ENCODE peak calls at places on chromosome 12, in seven cellular contexts. X is fibroblast of the aortic adventitia, E is upper lobe of right lung, F is mucosa of descending colon, S is prostate gland, G is AG04449, B is psoas muscle. W is an unnamed sample.

GRCh38 chr12:112967306-112967705 is 11.0 kb upstream of the OAS2 start:
- DNase-seq in X (no peak), E (no peak), F (no peak), S (no peak), G (no peak), B (no peak), W (no peak)

GRCh38 chr12:54160807-54161480 is 27.8 kb downstream of the SMUG1 start:
- DNase-seq in X (no peak), E (no peak), F (no peak), S (peak; percentile 7), G (no peak), B (no peak), W (no peak)

GRCh38 chr12:15544589-15544988 is 222.3 kb downstream of the PTPRO start:
- DNase-seq in X (no peak), E (no peak), F (no peak), S (no peak), G (no peak), B (no peak), W (no peak)

GRCh38 chr12:1103632-1104031 is 112.6 kb downstream of the ERC1 start:
- DNase-seq in X (no peak), E (no peak), F (no peak), S (no peak), G (no peak), B (no peak), W (no peak)

GRCh38 chr12:9587903-9588600 is 19.7 kb downstream of the KLRB1 start:
- DNase-seq in X (no peak), E (no peak), F (no peak), S (no peak), G (no peak), B (no peak), W (no peak)

GRCh38 chr12:42031847-42032564 is 112.7 kb downstream of the GXYLT1 start:
- DNase-seq in X (no peak), E (no peak), F (no peak), S (no peak), G (no peak), B (no peak), W (no peak)

GRCh38 chr12:89261982-89262381 is 90.3 kb downstream of the DUSP6 start:
- DNase-seq in X (no peak), E (no peak), F (no peak), S (no peak), G (no peak), B (no peak), W (no peak)

GRCh38 chr12:27455589-27455988 is 9.1 kb downstream of the SMCO2 start:
- DNase-seq in X (no peak), E (no peak), F (no peak), S (no peak), G (no peak), B (no peak), W (no peak)

GRCh38 chr12:16119618-16120017 is 157.9 kb downstream of the SLC15A5 start:
- DNase-seq in X (no peak), E (no peak), F (no peak), S (no peak), G (no peak), B (no peak), W (no peak)

GRCh38 chr12:100927825-100928224 is 133.2 kb downstream of the ANO4 start:
- DNase-seq in X (peak; percentile 51), E (no peak), F (no peak), S (no peak), G (no peak), B (no peak), W (no peak)

GRCh38 chr12:130116791-130117190 is 45.5 kb upstream of the FZD10 start:
- DNase-seq in X (no peak), E (no peak), F (no peak), S (no peak), G (no peak), B (no peak), W (no peak)

GRCh38 chr12:89183985-89184435 is 168.3 kb downstream of the DUSP6 start:
- DNase-seq in X (peak; percentile 91), E (peak; percentile 60), F (no peak), S (no peak), G (no peak), B (peak; percentile 79), W (peak; percentile 61)

GRCh38 chr12:66086001-66086400 is 44.5 kb downstream of the LLPH start:
- DNase-seq in X (no peak), E (no peak), F (no peak), S (no peak), G (no peak), B (no peak), W (no peak)

GRCh38 chr12:18899162-18899561 is 161.2 kb downstream of the CAPZA3 start:
- DNase-seq in X (no peak), E (no peak), F (no peak), S (no peak), G (no peak), B (no peak), W (no peak)

GRCh38 chr12:109559200-109559505 is 14.2 kb downstream of the MMAB start:
- DNase-seq in X (no peak), E (no peak), F (no peak), S (no peak), G (no peak), B (no peak), W (no peak)

GRCh38 chr12:109944975-109945374 is 44.9 kb downstream of the TCHP start:
- DNase-seq in X (peak; percentile 73), E (no peak), F (no peak), S (no peak), G (no peak), B (no peak), W (no peak)

GRCh38 chr12:108580531-108580930 is 17.4 kb downstream of the TMEM119 start:
- DNase-seq in X (peak; percentile 65), E (no peak), F (no peak), S (no peak), G (no peak), B (no peak), W (no peak)

GRCh38 chr12:126952106-126953007 is 1314.6 kb upstream of the TMEM132C start:
- DNase-seq in X (no peak), E (no peak), F (no peak), S (no peak), G (no peak), B (no peak), W (no peak)

GRCh38 chr12:1634590-1635191 is 5.7 kb downstream of the WNT5B start:
- DNase-seq in X (peak; percentile 81), E (peak; percentile 88), F (peak; percentile 77), S (peak; percentile 67), G (no peak), B (peak; percentile 90), W (no peak)

GRCh38 chr12:104751594-104751993 is 206.5 kb downstream of the SLC41A2 start:
- DNase-seq in X (no peak), E (no peak), F (no peak), S (no peak), G (no peak), B (no peak), W (no peak)

GRCh38 chr12:132171968-132172521 is 27.8 kb downstream of the NOC4L start:
- DNase-seq in X (no peak), E (peak; percentile 57), F (peak; percentile 29), S (no peak), G (no peak), B (peak; percentile 34), W (no peak)

GRCh38 chr12:105835505-105835904 is 303.2 kb downstream of the NUAK1 start:
- DNase-seq in X (no peak), E (no peak), F (no peak), S (no peak), G (no peak), B (no peak), W (no peak)

GRCh38 chr12:127125607-127126259 is 1141.2 kb upstream of the TMEM132C start:
- DNase-seq in X (peak; percentile 72), E (no peak), F (no peak), S (no peak), G (peak; percentile 53), B (no peak), W (peak; percentile 56)

GRCh38 chr12:131130311-131130911 is 176.7 kb downstream of the ADGRD1 start:
- DNase-seq in X (no peak), E (no peak), F (peak; percentile 46), S (no peak), G (no peak), B (no peak), W (no peak)

GRCh38 chr12:77998236-77998786 is 167.6 kb downstream of the NAV3 start:
- DNase-seq in X (peak; percentile 17), E (no peak), F (no peak), S (no peak), G (no peak), B (no peak), W (no peak)

GRCh38 chr12:7797698-7798398 is 8.6 kb downstream of the NANOG start:
- DNase-seq in X (peak; percentile 56), E (no peak), F (no peak), S (no peak), G (no peak), B (no peak), W (no peak)

GRCh38 chr12:82407481-82407880 is 49.2 kb downstream of the METTL25 start:
- DNase-seq in X (peak; percentile 70), E (no peak), F (no peak), S (no peak), G (no peak), B (no peak), W (no peak)

GRCh38 chr12:56751712-56752598 is at the start of gene PRIM1:
- DNase-seq in X (peak; percentile 68), E (peak; percentile 93), F (peak; percentile 90), S (peak; percentile 71), G (no peak), B (peak; percentile 91), W (no peak)
- TF ChIP-seq CTCF in X (peak; percentile 25), E (peak; percentile 26), F (no peak), S (no peak), G (no peak), B (peak; percentile 25), W (no peak)

GRCh38 chr12:48786591-48787544 is 2.0 kb downstream of the ADCY6 start:
- DNase-seq in X (peak; percentile 63), E (no peak), F (no peak), S (no peak), G (no peak), B (no peak), W (no peak)
- H3K4me3 ChIP-seq in X (peak overlapping the region; percentile 83), E (peak overlapping the region; percentile 85), F (no peak overlapping the region), S (no peak overlapping the region), G (peak overlapping the region; percentile 80), B (peak overlapping the region; percentile 97), W (peak overlapping the region; percentile 87)

DNA sequence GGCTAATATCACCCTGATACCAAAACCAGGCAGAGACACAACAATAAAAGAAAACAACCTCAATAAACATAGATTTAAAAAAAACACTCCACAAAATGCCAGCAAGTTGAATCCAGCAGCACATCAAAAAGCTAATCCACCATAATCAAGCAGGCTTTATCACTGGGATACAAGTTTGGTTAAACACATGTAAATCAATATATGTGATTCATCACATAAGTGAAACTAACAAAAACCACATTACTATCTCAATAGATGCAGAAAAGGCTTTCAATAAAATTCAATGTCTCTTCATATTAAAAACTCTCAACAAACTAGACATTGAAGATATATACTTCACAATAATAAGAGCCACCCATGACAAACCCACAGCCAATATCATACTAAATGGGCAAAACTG is 17.0 kb upstream of the TAS2R14 start:
- DNase-seq in X (no peak), E (no peak), F (no peak), S (no peak), G (no peak), B (no peak), W (no peak)
- TF ChIP-seq CTCF in X (no peak), E (no peak), F (no peak), S (no peak), G (no peak), B (no peak), W (no peak)

DNA sequence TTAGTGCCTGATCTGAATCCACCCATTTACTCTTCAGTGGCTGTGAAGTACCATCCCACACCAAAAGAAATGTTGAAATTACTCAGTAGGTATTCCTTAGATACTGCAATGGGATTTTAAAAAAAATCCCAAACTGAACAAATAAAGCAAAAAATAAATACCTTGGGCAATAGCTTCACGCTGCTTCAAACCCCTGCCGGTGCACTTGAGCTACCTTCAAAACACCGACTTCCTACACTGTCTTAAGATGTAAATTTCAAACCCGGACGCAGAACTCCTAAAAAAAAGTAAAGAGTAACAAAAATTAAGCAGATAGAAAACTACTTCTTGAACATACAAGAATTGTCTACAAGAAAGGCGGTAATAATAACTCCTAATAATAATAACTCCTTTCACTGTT is 677 bp downstream of the ABCC9 start:
- DNase-seq in X (no peak), E (peak; percentile 53), F (no peak), S (no peak), G (no peak), B (no peak), W (no peak)
- H3K4me3 ChIP-seq in X (peak overlapping the region; percentile 70), E (peak overlapping the region; percentile 53), F (no peak overlapping the region), S (peak overlapping the region; percentile 31), G (no peak overlapping the region), B (peak overlapping the region; percentile 80), W (peak overlapping the region; percentile 69)

W was measured in AG09309.